ENCODE peak calls at places on chromosomes 2 and 18, in nine cellular contexts. G is naive thymus-derived CD4-positive, alpha-beta T cell; W is CD8-positive, alpha-beta T cell; T is tibial artery; U is heart left ventricle; P is endodermal cell; J is mucosa of descending colon; Q is fibroblast of pulmonary artery; X is transverse colon. N is an unnamed sample.
A peak's percentile ranks its signal among the peaks of the same experiment; 100 is the strongest.

GRCh38 chr2:50318147-50318546 is 713.8 kb downstream of the NRXN1 start:
- DNase-seq in G (no peak), X (no peak), U (no peak), T (no peak), J (no peak), P (no peak), Q (no peak), W (no peak), N (no peak)

GRCh38 chr2:47771211-47771610 is 11.7 kb upstream of the MSH6 start:
- DNase-seq in W (no peak), U (no peak), X (no peak), J (no peak), G (no peak), T (no peak), Q (peak; percentile 83), P (no peak), N (no peak)

GRCh38 chr18:57621252-57621607 is 406 bp downstream of the NARS1 start:
- DNase-seq in P (no peak), Q (peak; percentile 10), W (no peak), T (no peak), U (no peak), X (no peak), G (no peak), J (no peak), N (no peak)

GRCh38 chr2:109143214-109144187 is 14.5 kb downstream of the SH3RF3 start:
- DNase-seq in T (no peak), G (peak; percentile 63), U (no peak), W (peak; percentile 21), P (no peak), Q (no peak), X (no peak), J (no peak), N (peak; percentile 68)

GRCh38 chr2:123993728-123994323 is 31.3 kb upstream of the CNTNAP5 start:
- DNase-seq in G (no peak), W (no peak), P (peak; percentile 82), X (peak; percentile 17), T (no peak), Q (peak; percentile 55), U (no peak), J (peak; percentile 37), N (no peak)

GRCh38 chr18:58315739-58316215 is 271.8 kb downstream of the NEDD4L start:
- DNase-seq in U (peak; percentile 78), W (no peak), G (no peak), J (no peak), T (no peak), Q (no peak), P (no peak), X (peak; percentile 61), N (peak; percentile 44)

GRCh38 chr2:69579561-69579960 is 64.0 kb downstream of the AAK1 start:
- DNase-seq in G (no peak), T (no peak), P (no peak), X (no peak), U (no peak), J (no peak), Q (no peak), W (no peak), N (no peak)

GRCh38 chr2:121451373-121451772 is 79.3 kb upstream of the RNU4ATAC start:
- DNase-seq in U (no peak), W (no peak), Q (no peak), X (no peak), P (no peak), G (no peak), T (no peak), J (no peak), N (no peak)

GRCh38 chr2:113203217-113203530 is 29.4 kb downstream of the PSD4 start:
- DNase-seq in G (no peak), X (no peak), W (no peak), P (no peak), Q (no peak), U (no peak), T (no peak), J (no peak), N (no peak)

GRCh38 chr2:191311627-191312026 is 66.4 kb downstream of the MYO1B start:
- DNase-seq in P (no peak), U (no peak), T (no peak), W (no peak), J (peak; percentile 66), X (no peak), Q (peak; percentile 81), G (no peak), N (no peak)

GRCh38 chr2:132497591-132497990 is 81.0 kb downstream of the GPR39 start:
- DNase-seq in W (no peak), G (no peak), X (no peak), Q (no peak), J (no peak), P (no peak), U (no peak), T (no peak), N (no peak)

GRCh38 chr18:22136395-22136794 is 33.0 kb upstream of the GATA6 start:
- DNase-seq in W (no peak), G (no peak), X (no peak), U (no peak), J (peak; percentile 57), T (no peak), P (no peak), Q (peak; percentile 53), N (no peak)

GRCh38 chr18:43515481-43515880 is 238.2 kb upstream of the SYT4 start:
- DNase-seq in U (no peak), J (no peak), Q (no peak), X (no peak), P (no peak), W (no peak), T (no peak), G (no peak), N (no peak)

GRCh38 chr2:57373530-57373929 is 673.1 kb upstream of the VRK2 start:
- DNase-seq in J (no peak), Q (peak; percentile 72), T (no peak), U (no peak), W (no peak), G (no peak), X (no peak), P (no peak), N (no peak)

GRCh38 chr2:117603569-117603968 is 210.9 kb upstream of the DDX18 start:
- DNase-seq in J (no peak), G (no peak), P (no peak), Q (no peak), T (no peak), W (no peak), U (no peak), X (no peak), N (no peak)

GRCh38 chr2:143684731-143685364 is 555.6 kb downstream of the ARHGAP15 start:
- DNase-seq in U (no peak), X (no peak), Q (no peak), W (no peak), J (no peak), P (no peak), T (no peak), G (no peak), N (no peak)
- H3K4me3 ChIP-seq in U (no peak overlapping the region), X (no peak overlapping the region), Q (no peak overlapping the region), W (no peak overlapping the region), J (no peak overlapping the region), P (no peak overlapping the region), T (no peak overlapping the region), G (no peak overlapping the region), N (no peak overlapping the region)

DNA sequence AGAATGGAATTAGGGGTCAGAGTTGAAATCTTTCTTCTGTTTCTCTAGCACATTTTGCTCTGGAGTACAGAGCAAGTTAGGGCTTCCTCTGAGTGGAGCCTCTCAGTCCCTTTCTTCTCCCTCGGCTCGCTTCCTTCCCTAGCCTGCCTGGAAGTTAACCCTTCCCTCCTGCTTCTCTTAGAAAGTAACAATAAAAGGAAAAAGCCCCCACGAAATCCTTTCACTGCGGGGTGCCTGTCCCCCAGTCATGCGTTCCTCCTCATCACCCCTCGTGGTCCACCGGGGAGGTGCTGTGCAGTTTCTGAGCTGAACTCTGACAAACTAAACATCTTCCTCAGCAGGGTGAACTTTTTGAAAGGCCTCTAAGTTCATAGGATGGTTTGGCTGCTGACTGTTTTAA is 2.0 kb downstream of the IGFBP2 start:
- DNase-seq in J (no peak), U (no peak), X (no peak), G (no peak), T (no peak), W (no peak), P (peak; percentile 60), Q (no peak), N (no peak)
- H3K4me3 ChIP-seq in J (no peak overlapping the region), U (no peak overlapping the region), X (no peak overlapping the region), G (no peak overlapping the region), T (peak overlapping the region; percentile 88), W (no peak overlapping the region), P (peak overlapping the region; percentile 91), Q (peak overlapping the region; percentile 44), N (no peak overlapping the region)

GRCh38 chr18:12309683-12310198 is 1.7 kb downstream of the TUBB6 start:
- DNase-seq in T (no peak), X (no peak), P (no peak), U (no peak), Q (peak; percentile 50), J (no peak), W (no peak), G (no peak), N (no peak)
- H3K4me3 ChIP-seq in T (peak overlapping the region; percentile 88), X (no peak overlapping the region), P (peak overlapping the region; percentile 84), U (peak overlapping the region; percentile 44), Q (peak overlapping the region; percentile 82), J (no peak overlapping the region), W (no peak overlapping the region), G (no peak overlapping the region), N (no peak overlapping the region)

GRCh38 chr2:240589381-240589780 is 2.8 kb downstream of the CAPN10 start:
- DNase-seq in Q (no peak), T (no peak), P (no peak), G (no peak), W (no peak), X (no peak), J (no peak), U (peak; percentile 19), N (no peak)

GRCh38 chr2:240586198-240586918 is at the start of gene CAPN10:
- DNase-seq in J (peak; percentile 98), X (peak; percentile 99), U (peak; percentile 99), G (peak; percentile 98), W (peak; percentile 94), P (peak; percentile 99), Q (peak; percentile 94), T (peak; percentile 98), N (peak; percentile 96)

GRCh38 chr2:240586919-240587800 is 626 bp downstream of the CAPN10 start:
- DNase-seq in W (peak; percentile 31), U (peak; percentile 48), Q (no peak), G (peak; percentile 40), T (peak; percentile 37), J (peak; percentile 62), X (peak; percentile 65), P (peak; percentile 78), N (peak; percentile 48)

GRCh38 chr2:240588669-240589068 is 2.1 kb downstream of the CAPN10 start:
- DNase-seq in Q (no peak), X (no peak), W (no peak), J (no peak), U (no peak), G (no peak), T (no peak), P (no peak), N (no peak)

DNA sequence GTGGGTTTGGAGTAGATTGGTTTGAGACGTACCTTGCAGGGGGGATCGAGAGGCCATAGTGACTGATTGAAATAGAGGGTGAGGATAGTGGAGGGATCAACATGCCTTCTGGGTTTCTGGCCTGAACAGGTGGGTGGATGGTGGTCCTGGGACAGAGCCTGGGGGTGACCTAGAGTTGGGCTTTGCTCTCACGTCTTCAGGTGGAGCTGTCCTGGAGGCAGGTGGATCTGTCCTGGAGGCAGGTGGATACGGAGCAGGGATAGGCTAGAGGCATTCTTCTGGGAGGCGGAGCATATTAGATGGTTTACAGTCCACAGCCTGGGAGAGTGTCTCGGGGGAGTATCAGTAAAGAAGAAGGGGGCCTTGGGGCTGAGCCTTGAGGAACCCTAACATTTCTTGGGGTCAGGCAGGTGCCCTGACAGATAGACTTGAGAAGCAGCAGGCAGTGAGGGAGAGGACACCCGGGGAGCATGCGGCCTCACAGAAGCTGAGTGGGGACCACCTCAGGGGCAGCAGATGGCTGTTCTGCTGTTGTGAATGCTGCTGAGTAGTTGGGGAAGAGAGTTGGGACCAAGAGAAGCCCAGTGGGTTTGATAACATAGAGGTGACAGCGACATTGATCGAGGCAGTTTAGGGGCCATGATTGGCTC is 1.6 kb downstream of the CAPN10 start:
- DNase-seq in U (no peak), Q (no peak), T (no peak), J (no peak), P (no peak), G (no peak), X (no peak), W (no peak), N (no peak)
- H3K4me3 ChIP-seq in U (no peak overlapping the region), Q (peak overlapping the region; percentile 99), T (peak overlapping the region; percentile 82), J (no peak overlapping the region), P (peak overlapping the region; percentile 93), G (peak overlapping the region; percentile 89), X (no peak overlapping the region), W (peak overlapping the region; percentile 95), N (peak overlapping the region; percentile 75)

N was measured in CD4-positive, CD25-positive, alpha-beta regulatory T cell.